ENCODE peak calls at places on chromosome 11, in nine cellular contexts. One of them, this sample, is unnamed.

GRCh38 chr11:67289226-67289650 is at the start of gene ANKRD13D:
- DNase-seq in astrocyte of the cerebellum: no peak
- DNase-seq in IMR-90: no peak
- DNase-seq in pancreas: no peak
- DNase-seq in CD4-positive, alpha-beta T cell: no peak
- DNase-seq in coronary artery: no peak
- DNase-seq in transverse colon: no peak
- DNase-seq in spleen: peak
- DNase-seq in colonic mucosa: no peak
- DNase-seq in this sample: no peak

GRCh38 chr11:95698939-95699562 is 90.5 kb downstream of the FAM76B start:
- DNase-seq in astrocyte of the cerebellum: no peak
- DNase-seq in IMR-90: peak
- DNase-seq in pancreas: no peak
- DNase-seq in CD4-positive, alpha-beta T cell: no peak
- DNase-seq in coronary artery: no peak
- DNase-seq in transverse colon: no peak
- DNase-seq in spleen: no peak
- DNase-seq in colonic mucosa: no peak
- DNase-seq in this sample: no peak

GRCh38 chr11:134658481-134659080 is 246.5 kb upstream of the B3GAT1 start:
- DNase-seq in astrocyte of the cerebellum: no peak
- DNase-seq in IMR-90: no peak
- DNase-seq in pancreas: no peak
- DNase-seq in CD4-positive, alpha-beta T cell: no peak
- DNase-seq in coronary artery: peak
- DNase-seq in transverse colon: no peak
- DNase-seq in spleen: no peak
- DNase-seq in colonic mucosa: peak
- DNase-seq in this sample: no peak

GRCh38 chr11:75815345-75815983 is 454 bp downstream of the UVRAG start:
- DNase-seq in astrocyte of the cerebellum: no peak
- DNase-seq in IMR-90: peak
- DNase-seq in pancreas: peak
- DNase-seq in CD4-positive, alpha-beta T cell: peak
- DNase-seq in coronary artery: peak
- DNase-seq in transverse colon: peak
- DNase-seq in spleen: peak
- DNase-seq in colonic mucosa: peak
- DNase-seq in this sample: peak

GRCh38 chr11:119832536-119832935 is 103.5 kb upstream of the NECTIN1 start:
- DNase-seq in astrocyte of the cerebellum: no peak
- DNase-seq in IMR-90: peak
- DNase-seq in pancreas: peak
- DNase-seq in CD4-positive, alpha-beta T cell: no peak
- DNase-seq in coronary artery: no peak
- DNase-seq in transverse colon: peak
- DNase-seq in spleen: no peak
- DNase-seq in colonic mucosa: peak
- DNase-seq in this sample: no peak

GRCh38 chr11:66346476-66347424 is 679 bp downstream of the B4GAT1 start:
- DNase-seq in astrocyte of the cerebellum: no peak
- DNase-seq in IMR-90: no peak
- DNase-seq in pancreas: no peak
- DNase-seq in CD4-positive, alpha-beta T cell: no peak
- DNase-seq in coronary artery: no peak
- DNase-seq in transverse colon: no peak
- DNase-seq in spleen: peak
- DNase-seq in colonic mucosa: peak
- DNase-seq in this sample: no peak

GRCh38 chr11:11148104-11148509 is 204.9 kb downstream of the CSNK2A3 start:
- DNase-seq in astrocyte of the cerebellum: peak
- DNase-seq in IMR-90: peak
- DNase-seq in pancreas: peak
- DNase-seq in CD4-positive, alpha-beta T cell: peak
- DNase-seq in coronary artery: peak
- DNase-seq in transverse colon: peak
- DNase-seq in spleen: no peak
- DNase-seq in colonic mucosa: no peak
- DNase-seq in this sample: no peak

GRCh38 chr11:111731839-111732238 is 34.4 kb downstream of the PPP2R1B start:
- DNase-seq in astrocyte of the cerebellum: no peak
- DNase-seq in IMR-90: no peak
- DNase-seq in pancreas: no peak
- DNase-seq in CD4-positive, alpha-beta T cell: no peak
- DNase-seq in coronary artery: no peak
- DNase-seq in transverse colon: no peak
- DNase-seq in spleen: peak
- DNase-seq in colonic mucosa: no peak
- DNase-seq in this sample: no peak

GRCh38 chr11:92975285-92975684 is 5.8 kb downstream of the MTNR1B start:
- DNase-seq in astrocyte of the cerebellum: no peak
- DNase-seq in IMR-90: no peak
- DNase-seq in pancreas: no peak
- DNase-seq in CD4-positive, alpha-beta T cell: no peak
- DNase-seq in coronary artery: no peak
- DNase-seq in transverse colon: no peak
- DNase-seq in spleen: no peak
- DNase-seq in colonic mucosa: no peak
- DNase-seq in this sample: no peak

GRCh38 chr11:35237860-35238715 is 99.1 kb downstream of the CD44 start:
- DNase-seq in astrocyte of the cerebellum: no peak
- DNase-seq in IMR-90: no peak
- DNase-seq in pancreas: no peak
- DNase-seq in CD4-positive, alpha-beta T cell: no peak
- DNase-seq in coronary artery: no peak
- DNase-seq in transverse colon: peak
- DNase-seq in spleen: no peak
- DNase-seq in colonic mucosa: peak
- DNase-seq in this sample: peak

GRCh38 chr11:33724644-33725035 is 11.6 kb downstream of the CD59 start:
- DNase-seq in astrocyte of the cerebellum: no peak
- DNase-seq in IMR-90: peak
- DNase-seq in pancreas: no peak
- DNase-seq in CD4-positive, alpha-beta T cell: no peak
- DNase-seq in coronary artery: no peak
- DNase-seq in transverse colon: no peak
- DNase-seq in spleen: no peak
- DNase-seq in colonic mucosa: no peak
- DNase-seq in this sample: no peak

GRCh38 chr11:70948855-70949551 is 303.4 kb downstream of the SHANK2 start:
- DNase-seq in astrocyte of the cerebellum: no peak
- DNase-seq in IMR-90: no peak
- DNase-seq in pancreas: peak
- DNase-seq in CD4-positive, alpha-beta T cell: no peak
- DNase-seq in coronary artery: no peak
- DNase-seq in transverse colon: no peak
- DNase-seq in spleen: no peak
- DNase-seq in colonic mucosa: no peak
- DNase-seq in this sample: no peak

GRCh38 chr11:70942593-70942992 is 309.8 kb downstream of the SHANK2 start:
- DNase-seq in astrocyte of the cerebellum: no peak
- DNase-seq in IMR-90: no peak
- DNase-seq in pancreas: no peak
- DNase-seq in CD4-positive, alpha-beta T cell: no peak
- DNase-seq in coronary artery: no peak
- DNase-seq in transverse colon: no peak
- DNase-seq in spleen: no peak
- DNase-seq in colonic mucosa: no peak
- DNase-seq in this sample: peak

GRCh38 chr11:70944141-70944540 is 308.2 kb downstream of the SHANK2 start:
- DNase-seq in astrocyte of the cerebellum: no peak
- DNase-seq in IMR-90: no peak
- DNase-seq in pancreas: no peak
- DNase-seq in CD4-positive, alpha-beta T cell: no peak
- DNase-seq in coronary artery: no peak
- DNase-seq in transverse colon: no peak
- DNase-seq in spleen: no peak
- DNase-seq in colonic mucosa: no peak
- DNase-seq in this sample: no peak

GRCh38 chr11:70948416-70948815 is 304.0 kb downstream of the SHANK2 start:
- DNase-seq in astrocyte of the cerebellum: no peak
- DNase-seq in IMR-90: no peak
- DNase-seq in pancreas: no peak
- DNase-seq in CD4-positive, alpha-beta T cell: no peak
- DNase-seq in coronary artery: no peak
- DNase-seq in transverse colon: no peak
- DNase-seq in spleen: no peak
- DNase-seq in colonic mucosa: no peak
- DNase-seq in this sample: no peak

DNA sequence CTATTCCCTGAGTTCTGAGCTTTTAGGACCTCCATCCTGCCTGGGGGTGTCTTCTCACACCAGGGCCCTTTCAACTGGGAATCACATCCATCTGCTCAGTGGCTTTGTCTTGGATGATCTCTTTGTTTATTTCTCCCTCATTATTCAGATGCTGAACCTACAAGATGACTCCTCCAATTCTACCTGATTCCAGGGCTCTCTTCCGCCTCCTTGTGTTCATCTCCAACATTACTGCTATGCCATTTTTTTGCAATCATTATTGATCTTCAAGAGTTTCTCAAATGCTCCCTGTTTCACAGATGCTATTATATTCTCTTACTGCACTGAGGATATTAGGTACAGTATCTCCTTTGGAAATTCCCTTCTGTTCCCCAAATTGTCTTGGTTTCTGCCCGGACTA is 307.7 kb downstream of the SHANK2 start:
- DNase-seq in astrocyte of the cerebellum: no peak
- DNase-seq in IMR-90: no peak
- DNase-seq in pancreas: no peak
- DNase-seq in CD4-positive, alpha-beta T cell: no peak
- DNase-seq in coronary artery: no peak
- DNase-seq in transverse colon: no peak
- DNase-seq in spleen: no peak
- DNase-seq in colonic mucosa: no peak
- DNase-seq in this sample: no peak
- TF ChIP-seq CTCF in astrocyte of the cerebellum: no peak
- TF ChIP-seq CTCF in IMR-90: peak
- TF ChIP-seq CTCF in pancreas: no peak
- TF ChIP-seq CTCF in CD4-positive, alpha-beta T cell: no peak
- TF ChIP-seq CTCF in coronary artery: no peak
- TF ChIP-seq CTCF in transverse colon: no peak
- TF ChIP-seq CTCF in spleen: no peak
- TF ChIP-seq CTCF in colonic mucosa: no peak
- TF ChIP-seq CTCF in this sample: peak

DNA sequence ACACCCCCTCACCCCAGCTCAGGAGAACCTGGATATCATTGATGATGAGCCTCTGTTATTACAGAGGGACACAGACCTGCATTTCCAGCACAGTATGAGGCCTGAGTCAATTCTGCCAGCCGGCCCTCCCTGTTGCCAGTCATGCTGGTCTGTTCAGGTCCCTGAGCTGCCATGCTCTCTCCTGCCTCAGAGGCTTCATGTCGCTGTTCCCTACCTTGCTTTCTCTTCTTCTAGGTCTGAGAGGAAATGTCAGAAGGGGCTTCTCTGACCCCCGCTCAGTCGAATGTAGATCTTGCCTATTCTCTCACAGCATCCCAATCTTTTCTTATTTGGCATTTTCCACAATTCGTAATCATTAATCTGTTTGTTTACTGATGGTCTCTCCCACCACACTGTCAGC is 21.8 kb upstream of the ABCC8 start:
- DNase-seq in astrocyte of the cerebellum: no peak
- DNase-seq in IMR-90: no peak
- DNase-seq in pancreas: no peak
- DNase-seq in CD4-positive, alpha-beta T cell: no peak
- DNase-seq in coronary artery: no peak
- DNase-seq in transverse colon: no peak
- DNase-seq in spleen: peak
- DNase-seq in colonic mucosa: no peak
- DNase-seq in this sample: no peak
- TF ChIP-seq CTCF in astrocyte of the cerebellum: peak
- TF ChIP-seq CTCF in IMR-90: peak
- TF ChIP-seq CTCF in pancreas: no peak
- TF ChIP-seq CTCF in CD4-positive, alpha-beta T cell: no peak
- TF ChIP-seq CTCF in coronary artery: no peak
- TF ChIP-seq CTCF in transverse colon: no peak
- TF ChIP-seq CTCF in spleen: no peak
- TF ChIP-seq CTCF in colonic mucosa: no peak
- TF ChIP-seq CTCF in this sample: peak

GRCh38 chr11:60945295-60945667 is 6.7 kb downstream of the SLC15A3 start:
- DNase-seq in astrocyte of the cerebellum: no peak
- DNase-seq in IMR-90: no peak
- DNase-seq in pancreas: no peak
- DNase-seq in CD4-positive, alpha-beta T cell: no peak
- DNase-seq in coronary artery: no peak
- DNase-seq in transverse colon: no peak
- DNase-seq in spleen: no peak
- DNase-seq in colonic mucosa: no peak
- DNase-seq in this sample: no peak

GRCh38 chr11:60942207-60942606 is 9.8 kb downstream of the SLC15A3 start:
- DNase-seq in astrocyte of the cerebellum: no peak
- DNase-seq in IMR-90: no peak
- DNase-seq in pancreas: no peak
- DNase-seq in CD4-positive, alpha-beta T cell: no peak
- DNase-seq in coronary artery: no peak
- DNase-seq in transverse colon: no peak
- DNase-seq in spleen: no peak
- DNase-seq in colonic mucosa: no peak
- DNase-seq in this sample: no peak

GRCh38 chr11:60942970-60943565 is 8.9 kb downstream of the SLC15A3 start:
- DNase-seq in astrocyte of the cerebellum: no peak
- DNase-seq in IMR-90: no peak
- DNase-seq in pancreas: peak
- DNase-seq in CD4-positive, alpha-beta T cell: no peak
- DNase-seq in coronary artery: no peak
- DNase-seq in transverse colon: peak
- DNase-seq in spleen: no peak
- DNase-seq in colonic mucosa: peak
- DNase-seq in this sample: no peak

GRCh38 chr11:60946601-60947265 is 5.2 kb downstream of the SLC15A3 start:
- DNase-seq in astrocyte of the cerebellum: no peak
- DNase-seq in IMR-90: no peak
- DNase-seq in pancreas: no peak
- DNase-seq in CD4-positive, alpha-beta T cell: no peak
- DNase-seq in coronary artery: no peak
- DNase-seq in transverse colon: no peak
- DNase-seq in spleen: no peak
- DNase-seq in colonic mucosa: no peak
- DNase-seq in this sample: no peak

GRCh38 chr11:60944504-60945294 is 7.3 kb downstream of the SLC15A3 start:
- DNase-seq in astrocyte of the cerebellum: no peak
- DNase-seq in IMR-90: no peak
- DNase-seq in pancreas: no peak
- DNase-seq in CD4-positive, alpha-beta T cell: no peak
- DNase-seq in coronary artery: no peak
- DNase-seq in transverse colon: no peak
- DNase-seq in spleen: no peak
- DNase-seq in colonic mucosa: no peak
- DNase-seq in this sample: no peak
- TF ChIP-seq CTCF in astrocyte of the cerebellum: no peak
- TF ChIP-seq CTCF in IMR-90: no peak
- TF ChIP-seq CTCF in pancreas: no peak
- TF ChIP-seq CTCF in CD4-positive, alpha-beta T cell: peak
- TF ChIP-seq CTCF in coronary artery: no peak
- TF ChIP-seq CTCF in transverse colon: no peak
- TF ChIP-seq CTCF in spleen: no peak
- TF ChIP-seq CTCF in colonic mucosa: no peak
- TF ChIP-seq CTCF in this sample: peak

DNA sequence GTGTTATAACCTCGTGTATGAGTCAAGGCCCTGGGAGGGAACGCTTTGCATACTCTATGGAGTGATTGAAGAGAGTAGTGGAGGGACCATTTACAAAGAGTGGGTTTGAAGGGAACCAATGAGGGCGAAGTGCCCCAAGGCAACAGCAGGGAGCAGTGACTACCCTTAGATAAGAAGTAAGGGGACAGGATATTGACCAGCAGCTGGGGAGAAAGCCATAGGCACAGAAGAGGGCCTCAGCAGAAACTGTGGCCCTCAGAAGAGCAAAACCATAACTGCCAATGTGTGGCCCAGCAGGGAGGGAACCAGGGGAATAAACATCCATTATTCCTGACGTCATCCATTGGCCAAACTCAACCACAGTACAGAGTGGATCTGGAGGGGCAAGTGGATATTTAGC is 24.7 kb downstream of the PARVA start:
- DNase-seq in astrocyte of the cerebellum: no peak
- DNase-seq in IMR-90: no peak
- DNase-seq in pancreas: no peak
- DNase-seq in CD4-positive, alpha-beta T cell: no peak
- DNase-seq in coronary artery: no peak
- DNase-seq in transverse colon: no peak
- DNase-seq in spleen: no peak
- DNase-seq in colonic mucosa: no peak
- DNase-seq in this sample: no peak
- TF ChIP-seq CTCF in astrocyte of the cerebellum: peak
- TF ChIP-seq CTCF in IMR-90: no peak
- TF ChIP-seq CTCF in pancreas: no peak
- TF ChIP-seq CTCF in CD4-positive, alpha-beta T cell: no peak
- TF ChIP-seq CTCF in coronary artery: no peak
- TF ChIP-seq CTCF in transverse colon: no peak
- TF ChIP-seq CTCF in spleen: no peak
- TF ChIP-seq CTCF in colonic mucosa: no peak
- TF ChIP-seq CTCF in this sample: no peak

This sample was measured in neural crest cell.